ENCODE peak calls at places on chromosomes 3 and 15, in seven cellular contexts. J is A549; V is right lobe of liver; M is CD8-positive, alpha-beta T cell; G is AG09309; B is activated B cell treated with CpG ODN at 0.5 μM for 24 hours; D is WTC11. L is an unnamed sample.

GRCh38 chr15:78460737-78461136 is 22.7 kb downstream of the IREB2 start:
- DNase-seq in J (no peak), V (no peak), M (no peak), G (no peak), B (no peak), D (no peak), L (no peak)

GRCh38 chr15:90957105-90957790 is 2.6 kb downstream of the RCCD1 start:
- DNase-seq in J (no peak), V (peak), M (no peak), G (no peak), B (no peak), D (peak), L (peak)

GRCh38 chr15:61715082-61715481 is 345.2 kb downstream of the VPS13C start:
- DNase-seq in J (no peak), V (peak), M (no peak), G (no peak), B (no peak), D (no peak), L (no peak)

GRCh38 chr3:120909602-120909878 is 1.5 kb downstream of the STXBP5L start:
- DNase-seq in J (no peak), V (no peak), M (no peak), G (no peak), B (no peak), D (peak), L (peak)

GRCh38 chr15:46708226-46708625 is 1009.1 kb upstream of the SEMA6D start:
- DNase-seq in J (no peak), V (no peak), M (no peak), G (no peak), B (no peak), D (no peak), L (no peak)

GRCh38 chr3:110966966-110967663 is 104.5 kb upstream of the NECTIN3 start:
- DNase-seq in J (no peak), V (no peak), M (no peak), G (no peak), B (no peak), D (no peak), L (no peak)

GRCh38 chr3:94252316-94252715 is 189.5 kb downstream of the NSUN3 start:
- DNase-seq in J (no peak), V (no peak), M (no peak), G (no peak), B (no peak), D (no peak), L (no peak)

GRCh38 chr3:108406661-108407206 is 103.7 kb downstream of the MYH15 start:
- DNase-seq in J (peak), V (no peak), M (no peak), G (no peak), B (no peak), D (no peak), L (no peak)

GRCh38 chr15:37133619-37134018 is 33.3 kb upstream of the MEIS2 start:
- DNase-seq in J (peak), V (no peak), M (no peak), G (peak), B (no peak), D (no peak), L (no peak)

GRCh38 chr3:23650371-23651140 is 155.2 kb upstream of the UBE2E1 start:
- DNase-seq in J (peak), V (no peak), M (no peak), G (peak), B (no peak), D (no peak), L (no peak)

GRCh38 chr3:40240921-40241320 is 68.6 kb upstream of the EIF1B start:
- DNase-seq in J (no peak), V (no peak), M (no peak), G (no peak), B (no peak), D (no peak), L (no peak)

GRCh38 chr3:123657111-123657510 is 72.3 kb upstream of the HACD2 start:
- DNase-seq in J (no peak), V (no peak), M (no peak), G (no peak), B (no peak), D (no peak), L (no peak)

GRCh38 chr15:28169361-28169760 is 70.2 kb upstream of the OCA2 start:
- DNase-seq in J (no peak), V (no peak), M (no peak), G (no peak), B (no peak), D (no peak), L (no peak)

GRCh38 chr15:41286665-41287333 is 45.6 kb downstream of the OIP5 start:
- DNase-seq in J (no peak), V (no peak), M (no peak), G (no peak), B (no peak), D (no peak), L (no peak)

GRCh38 chr3:174218011-174218410 is 641.1 kb upstream of the NAALADL2 start:
- DNase-seq in J (no peak), V (no peak), M (no peak), G (no peak), B (no peak), D (no peak), L (no peak)

GRCh38 chr3:18425641-18426403 is 683 bp upstream of the SATB1 start:
- DNase-seq in J (no peak), V (peak), M (peak), G (no peak), B (peak), D (peak), L (peak)

GRCh38 chr15:69377137-69377536 is 37.0 kb upstream of the KIF23 start:
- DNase-seq in J (no peak), V (no peak), M (no peak), G (no peak), B (no peak), D (no peak), L (no peak)

GRCh38 chr3:182135056-182135455 is 423.3 kb downstream of the SOX2 start:
- DNase-seq in J (no peak), V (no peak), M (no peak), G (no peak), B (no peak), D (no peak), L (no peak)

GRCh38 chr3:71120012-71120411 is 463.5 kb downstream of the FOXP1 start:
- DNase-seq in J (peak), V (no peak), M (no peak), G (no peak), B (no peak), D (no peak), L (no peak)

GRCh38 chr3:194577985-194578905 is 55.0 kb downstream of the TMEM44 start:
- DNase-seq in J (peak), V (peak), M (no peak), G (no peak), B (no peak), D (no peak), L (no peak)

GRCh38 chr3:15284121-15284889 is 48.1 kb downstream of the SH3BP5 start:
- DNase-seq in J (no peak), V (no peak), M (no peak), G (no peak), B (no peak), D (no peak), L (peak)

GRCh38 chr3:120448707-120449650 is 1.8 kb downstream of the FSTL1 start:
- DNase-seq in J (peak), V (no peak), M (no peak), G (peak), B (no peak), D (no peak), L (no peak)

GRCh38 chr15:100703032-100703578 is 100.7 kb downstream of the ASB7 start:
- DNase-seq in J (peak), V (no peak), M (no peak), G (no peak), B (no peak), D (no peak), L (no peak)

GRCh38 chr15:63374686-63375520 is 6.7 kb downstream of the CA12 start:
- DNase-seq in J (peak), V (no peak), M (no peak), G (no peak), B (no peak), D (no peak), L (no peak)

GRCh38 chr3:148464246-148464645 is 233.5 kb upstream of the AGTR1 start:
- DNase-seq in J (no peak), V (no peak), M (no peak), G (no peak), B (no peak), D (no peak), L (no peak)

GRCh38 chr3:171121801-171122200 is 95.3 kb upstream of the SLC2A2 start:
- DNase-seq in J (no peak), V (no peak), M (no peak), G (no peak), B (no peak), D (no peak), L (no peak)

GRCh38 chr15:78007965-78008886 is 69.3 kb downstream of the TBC1D2B start:
- DNase-seq in J (no peak), V (peak), M (no peak), G (peak), B (no peak), D (no peak), L (no peak)

GRCh38 chr3:94862703-94863102 is 799.8 kb downstream of the NSUN3 start:
- DNase-seq in J (peak), V (no peak), M (no peak), G (no peak), B (no peak), D (peak), L (peak)

GRCh38 chr3:25895443-25895842 is 105.6 kb downstream of the OXSM start:
- DNase-seq in J (no peak), V (no peak), M (no peak), G (peak), B (no peak), D (no peak), L (no peak)

GRCh38 chr3:25894101-25894500 is 104.2 kb downstream of the OXSM start:
- DNase-seq in J (no peak), V (no peak), M (no peak), G (no peak), B (no peak), D (no peak), L (no peak)

GRCh38 chr3:25895031-25895430 is 105.1 kb downstream of the OXSM start:
- DNase-seq in J (no peak), V (no peak), M (no peak), G (no peak), B (no peak), D (no peak), L (no peak)

GRCh38 chr3:25899352-25900101 is 109.6 kb downstream of the OXSM start:
- DNase-seq in J (no peak), V (no peak), M (no peak), G (no peak), B (no peak), D (no peak), L (no peak)

GRCh38 chr3:25897019-25897418 is 107.1 kb downstream of the OXSM start:
- DNase-seq in J (peak), V (no peak), M (no peak), G (no peak), B (no peak), D (peak), L (peak)
- TF ChIP-seq CTCF in J (peak), V (no peak), M (no peak), G (peak), B (no peak), D (peak), L (peak)

GRCh38 chr3:42139740-42140453 is 48.7 kb downstream of the TRAK1 start:
- DNase-seq in J (no peak), V (no peak), M (no peak), G (no peak), B (no peak), D (no peak), L (no peak)

GRCh38 chr3:42140665-42141203 is 49.6 kb downstream of the TRAK1 start:
- DNase-seq in J (no peak), V (no peak), M (no peak), G (no peak), B (no peak), D (peak), L (no peak)

GRCh38 chr3:42148086-42148842 is 57.1 kb downstream of the TRAK1 start:
- DNase-seq in J (no peak), V (no peak), M (no peak), G (no peak), B (no peak), D (no peak), L (no peak)

GRCh38 chr3:42144209-42144608 is 53.1 kb downstream of the TRAK1 start:
- DNase-seq in J (no peak), V (no peak), M (no peak), G (no peak), B (no peak), D (no peak), L (no peak)

GRCh38 chr3:42143440-42143839 is 52.3 kb downstream of the TRAK1 start:
- DNase-seq in J (no peak), V (no peak), M (no peak), G (no peak), B (no peak), D (no peak), L (no peak)
- TF ChIP-seq CTCF in J (no peak), V (no peak), M (no peak), G (no peak), B (no peak), D (no peak), L (no peak)

GRCh38 chr15:39154136-39154770 is 426.6 kb upstream of the THBS1 start:
- DNase-seq in J (no peak), V (no peak), M (no peak), G (no peak), B (no peak), D (no peak), L (no peak)
- TF ChIP-seq CTCF in J (no peak), V (peak), M (no peak), G (peak), B (no peak), D (no peak), L (peak)

DNA sequence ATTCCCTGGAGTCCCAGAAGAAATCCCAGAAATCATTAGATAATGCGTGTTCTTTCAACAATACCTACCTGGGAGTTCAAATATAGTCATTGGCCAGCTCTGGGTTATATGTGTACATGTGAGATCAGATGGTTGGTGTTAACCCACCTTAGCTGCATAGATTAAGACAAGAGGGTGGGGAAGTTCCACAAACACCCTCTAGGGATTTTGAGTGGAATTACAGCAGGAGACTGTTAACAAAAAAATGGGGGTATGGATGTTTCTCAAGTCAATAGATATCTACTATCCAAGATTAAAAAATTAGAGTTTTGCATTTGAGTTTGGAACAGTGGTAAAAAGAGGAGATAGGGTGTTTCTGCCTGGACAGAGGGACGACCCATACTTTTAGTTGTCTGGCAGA is 282.5 kb upstream of the CNTN3 start:
- DNase-seq in J (peak), V (no peak), M (no peak), G (no peak), B (no peak), D (no peak), L (no peak)
- TF ChIP-seq CTCF in J (no peak), V (peak), M (no peak), G (peak), B (no peak), D (no peak), L (peak)

GRCh38 chr3:189652042-189652441 is 20.9 kb downstream of the TP63 start:
- DNase-seq in J (peak), V (peak), M (no peak), G (no peak), B (no peak), D (peak), L (peak)
- TF ChIP-seq CTCF in J (no peak), V (no peak), M (no peak), G (peak), B (no peak), D (peak), L (peak)

GRCh38 chr15:81358248-81358647 is 15.8 kb downstream of the TMC3 start:
- DNase-seq in J (no peak), V (no peak), M (no peak), G (no peak), B (no peak), D (no peak), L (no peak)

GRCh38 chr15:81360491-81360890 is 13.5 kb downstream of the TMC3 start:
- DNase-seq in J (no peak), V (no peak), M (no peak), G (no peak), B (no peak), D (no peak), L (no peak)

GRCh38 chr15:81356252-81356651 is 17.8 kb downstream of the TMC3 start:
- DNase-seq in J (no peak), V (no peak), M (no peak), G (no peak), B (no peak), D (no peak), L (no peak)

GRCh38 chr15:81361891-81362290 is 12.1 kb downstream of the TMC3 start:
- DNase-seq in J (no peak), V (no peak), M (no peak), G (no peak), B (no peak), D (no peak), L (no peak)

DNA sequence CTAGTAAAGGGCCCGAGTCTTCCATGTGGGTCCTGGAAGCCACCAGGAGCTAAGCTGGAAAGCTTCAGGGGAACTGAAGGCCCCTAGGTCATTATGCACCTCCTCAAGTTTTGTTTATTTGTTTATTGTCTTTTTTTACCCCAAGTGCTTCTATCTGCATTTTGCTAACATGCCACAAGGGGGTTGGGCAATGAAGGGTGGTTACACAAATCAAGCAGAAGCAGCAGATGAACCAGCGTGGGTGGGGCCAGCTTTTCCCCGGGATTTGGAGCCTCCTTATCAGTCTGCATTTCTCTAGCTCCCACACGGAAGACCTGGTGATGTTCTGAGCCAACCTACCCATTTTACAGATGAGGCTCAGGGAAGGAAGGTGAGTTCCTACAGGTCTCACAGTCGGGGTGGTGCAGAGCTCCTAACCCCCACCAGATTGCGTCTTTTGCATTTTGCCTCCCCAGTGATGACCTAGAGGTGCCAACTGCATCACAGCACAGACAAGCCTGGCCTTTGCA is 16.8 kb downstream of the TMC3 start:
- DNase-seq in J (peak), V (no peak), M (no peak), G (no peak), B (no peak), D (no peak), L (no peak)
- TF ChIP-seq CTCF in J (no peak), V (no peak), M (no peak), G (no peak), B (no peak), D (no peak), L (no peak)

GRCh38 chr3:37016903-37017302 is 23.6 kb downstream of the MLH1 start:
- DNase-seq in J (no peak), V (no peak), M (no peak), G (no peak), B (no peak), D (no peak), L (no peak)
- TF ChIP-seq CTCF in J (no peak), V (no peak), M (no peak), G (no peak), B (no peak), D (no peak), L (no peak)

DNA sequence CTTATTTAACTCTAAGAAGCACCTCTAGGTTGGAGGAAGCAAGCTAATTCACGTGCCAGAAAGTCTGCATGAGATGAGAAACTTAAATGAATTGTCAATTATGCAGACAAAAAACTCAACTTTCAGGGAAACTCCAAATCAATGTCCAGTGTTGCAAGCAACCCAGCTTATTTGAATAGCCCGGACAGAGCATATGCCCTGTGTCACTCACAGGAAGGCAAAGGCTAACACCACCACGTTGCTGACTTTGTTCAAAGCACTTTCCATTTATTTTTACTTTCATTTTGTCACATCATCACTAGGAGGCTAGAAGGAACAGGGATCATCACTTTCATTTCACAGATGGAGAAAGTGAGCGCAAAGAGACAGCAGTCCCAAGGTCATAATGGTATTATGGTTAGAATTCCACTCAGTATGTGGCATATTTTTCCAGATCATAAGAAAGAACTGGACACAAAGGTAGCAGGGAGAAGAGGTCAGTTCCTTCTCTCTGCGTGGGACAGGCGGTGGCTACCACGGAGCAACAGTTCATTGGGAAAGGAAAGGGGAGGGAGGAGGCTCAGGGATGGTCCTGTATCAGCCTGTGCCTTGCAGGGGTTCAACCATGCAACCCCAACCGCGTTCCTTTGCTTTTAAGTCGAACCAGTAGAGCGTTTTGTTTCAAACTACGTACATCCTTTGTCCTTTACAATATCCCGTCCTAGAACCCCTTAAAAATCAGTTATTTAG is 1.2 kb downstream of the HEG1 start:
- DNase-seq in J (peak), V (no peak), M (no peak), G (no peak), B (no peak), D (no peak), L (no peak)
- TF ChIP-seq CTCF in J (no peak), V (peak), M (no peak), G (no peak), B (no peak), D (no peak), L (no peak)

DNA sequence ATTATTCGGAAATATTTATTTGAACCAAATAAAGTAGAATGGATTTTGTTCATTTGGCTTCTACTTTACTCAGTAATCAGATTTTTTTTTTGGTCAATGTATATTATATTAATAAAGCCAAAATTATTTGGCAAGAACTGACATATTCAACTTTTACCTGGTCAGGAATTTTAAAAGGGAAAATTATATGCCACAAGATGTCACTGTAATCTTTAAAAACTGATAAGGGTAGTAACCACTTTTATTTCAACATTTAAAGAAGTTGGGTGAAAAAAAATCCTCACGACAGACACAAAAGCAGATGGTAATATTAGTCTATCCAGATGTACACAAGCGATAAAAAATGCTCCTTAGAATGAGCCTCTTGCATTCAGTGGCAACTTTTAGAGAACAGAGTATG is 101.9 kb downstream of the SERPINI1 start:
- DNase-seq in J (no peak), V (no peak), M (no peak), G (no peak), B (no peak), D (no peak), L (no peak)
- TF ChIP-seq CTCF in J (peak), V (peak), M (no peak), G (no peak), B (no peak), D (no peak), L (no peak)

GRCh38 chr3:107285197-107285596 is 92.0 kb upstream of the CCDC54 start:
- DNase-seq in J (no peak), V (no peak), M (no peak), G (no peak), B (no peak), D (peak), L (no peak)

GRCh38 chr3:107283948-107284347 is 93.3 kb upstream of the CCDC54 start:
- DNase-seq in J (no peak), V (no peak), M (no peak), G (no peak), B (no peak), D (no peak), L (no peak)

GRCh38 chr3:107289354-107289753 is 87.9 kb upstream of the CCDC54 start:
- DNase-seq in J (no peak), V (no peak), M (no peak), G (no peak), B (no peak), D (no peak), L (no peak)

GRCh38 chr3:107284570-107284969 is 92.7 kb upstream of the CCDC54 start:
- DNase-seq in J (no peak), V (no peak), M (no peak), G (no peak), B (no peak), D (no peak), L (no peak)
- TF ChIP-seq CTCF in J (no peak), V (no peak), M (no peak), G (no peak), B (no peak), D (no peak), L (no peak)